ENCODE peak calls at places on chromosome 2, in four cellular contexts. I is K562, P is Panc1, T is HepG2. F is an unnamed sample.

GRCh38 chr2:9405636-9406035 is 17.7 kb downstream of the ITGB1BP1 start:
- DNase-seq in I (no peak), P (no peak), T (no peak), F (no peak)

GRCh38 chr2:26646986-26647672 is 6.0 kb upstream of the CIB4 start:
- DNase-seq in I (no peak), P (no peak), T (no peak), F (no peak)

GRCh38 chr2:118055512-118056164 is 32.6 kb upstream of the INSIG2 start:
- DNase-seq in I (no peak), P (no peak), T (no peak), F (no peak)

GRCh38 chr2:98805412-98806265 is 74.7 kb upstream of the MGAT4A start:
- DNase-seq in I (no peak), P (no peak), T (peak; percentile 83), F (no peak)

GRCh38 chr2:69181806-69182427 is 168.9 kb downstream of the ANTXR1 start:
- DNase-seq in I (peak; percentile 24), P (no peak), T (no peak), F (no peak)

GRCh38 chr2:143796051-143796450 is 666.8 kb downstream of the ARHGAP15 start:
- DNase-seq in I (no peak), P (no peak), T (no peak), F (no peak)

GRCh38 chr2:58460670-58461069 is 219.5 kb upstream of the FANCL start:
- DNase-seq in I (no peak), P (no peak), T (no peak), F (no peak)

GRCh38 chr2:197548582-197548981 is 32.7 kb downstream of the MOB4 start:
- DNase-seq in I (no peak), P (no peak), T (no peak), F (no peak)

GRCh38 chr2:222038086-222038802 is 260.6 kb downstream of the PAX3 start:
- DNase-seq in I (no peak), P (no peak), T (peak; percentile 8), F (no peak)

GRCh38 chr2:160294339-160294803 is 94.3 kb upstream of the ITGB6 start:
- DNase-seq in I (no peak), P (no peak), T (no peak), F (no peak)

GRCh38 chr2:207448006-207448405 is 81.8 kb upstream of the CREB1 start:
- DNase-seq in I (no peak), P (no peak), T (no peak), F (no peak)

GRCh38 chr2:165391791-165392190 is 77.7 kb upstream of the CSRNP3 start:
- DNase-seq in I (no peak), P (no peak), T (no peak), F (no peak)

GRCh38 chr2:101512993-101513392 is 38.1 kb upstream of the RFX8 start:
- DNase-seq in I (no peak), P (no peak), T (no peak), F (no peak)

GRCh38 chr2:1501991-1502390 is 88.7 kb downstream of the TPO start:
- DNase-seq in I (no peak), P (no peak), T (no peak), F (no peak)

GRCh38 chr2:209872675-209873074 is 101.0 kb downstream of the UNC80 start:
- DNase-seq in I (no peak), P (no peak), T (peak; percentile 34), F (no peak)

GRCh38 chr2:238105506-238106338 is 5.6 kb downstream of the ESPNL start:
- DNase-seq in I (no peak), P (no peak), T (no peak), F (no peak)

GRCh38 chr2:106137944-106138903 is 55.9 kb downstream of the UXS1 start:
- DNase-seq in I (no peak), P (no peak), T (no peak), F (no peak)

GRCh38 chr2:16546128-16546754 is 119.4 kb downstream of the CYRIA start:
- DNase-seq in I (peak; percentile 42), P (no peak), T (peak; percentile 64), F (no peak)

GRCh38 chr2:181457741-181458425 is 697 bp downstream of the ITGA4 start:
- DNase-seq in I (no peak), P (no peak), T (no peak), F (no peak)

GRCh38 chr2:210626849-210627248 is 70.5 kb downstream of the CPS1 start:
- DNase-seq in I (no peak), P (no peak), T (peak; percentile 3), F (no peak)

GRCh38 chr2:170360546-170361358 is 182.8 kb downstream of the MYO3B start:
- DNase-seq in I (no peak), P (no peak), T (no peak), F (no peak)

GRCh38 chr2:174694196-174694878 is 69.9 kb downstream of the CHRNA1 start:
- DNase-seq in I (no peak), P (no peak), T (no peak), F (no peak)

DNA sequence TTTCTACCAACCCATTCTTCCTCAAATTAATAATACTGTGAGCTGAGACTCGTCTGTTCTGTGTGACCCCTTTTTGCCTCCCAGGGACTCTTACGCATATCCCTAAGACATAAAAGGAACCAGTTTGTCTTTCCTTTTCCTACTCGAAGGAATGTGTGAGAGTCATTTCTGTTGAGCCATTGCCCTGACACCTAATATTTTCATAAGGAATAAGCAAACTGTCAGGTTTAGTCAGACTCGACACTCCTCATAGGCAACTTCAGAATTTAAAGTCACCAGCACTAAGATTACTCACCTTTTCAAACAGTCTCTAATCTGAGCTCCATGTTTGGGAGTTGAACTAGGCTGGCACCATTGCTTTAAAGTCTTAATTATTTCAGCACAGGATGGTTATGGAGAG is 305.5 kb downstream of the IKZF2 start:
- DNase-seq in I (no peak), P (no peak), T (no peak), F (no peak)
- TF ChIP-seq TCF7L2 in I (no peak), P (no peak), T (no peak), F (no peak)

GRCh38 chr2:168169097-168169745 is 78.2 kb downstream of the STK39 start:
- DNase-seq in I (no peak), P (no peak), T (no peak), F (no peak)

GRCh38 chr2:168165985-168166901 is 81.2 kb downstream of the STK39 start:
- DNase-seq in I (no peak), P (no peak), T (peak; percentile 56), F (no peak)

GRCh38 chr2:168166902-168167510 is 80.4 kb downstream of the STK39 start:
- DNase-seq in I (no peak), P (peak; percentile 10), T (peak; percentile 88), F (peak; percentile 83)

GRCh38 chr2:168165418-168165817 is 82.0 kb downstream of the STK39 start:
- DNase-seq in I (no peak), P (no peak), T (no peak), F (no peak)

DNA sequence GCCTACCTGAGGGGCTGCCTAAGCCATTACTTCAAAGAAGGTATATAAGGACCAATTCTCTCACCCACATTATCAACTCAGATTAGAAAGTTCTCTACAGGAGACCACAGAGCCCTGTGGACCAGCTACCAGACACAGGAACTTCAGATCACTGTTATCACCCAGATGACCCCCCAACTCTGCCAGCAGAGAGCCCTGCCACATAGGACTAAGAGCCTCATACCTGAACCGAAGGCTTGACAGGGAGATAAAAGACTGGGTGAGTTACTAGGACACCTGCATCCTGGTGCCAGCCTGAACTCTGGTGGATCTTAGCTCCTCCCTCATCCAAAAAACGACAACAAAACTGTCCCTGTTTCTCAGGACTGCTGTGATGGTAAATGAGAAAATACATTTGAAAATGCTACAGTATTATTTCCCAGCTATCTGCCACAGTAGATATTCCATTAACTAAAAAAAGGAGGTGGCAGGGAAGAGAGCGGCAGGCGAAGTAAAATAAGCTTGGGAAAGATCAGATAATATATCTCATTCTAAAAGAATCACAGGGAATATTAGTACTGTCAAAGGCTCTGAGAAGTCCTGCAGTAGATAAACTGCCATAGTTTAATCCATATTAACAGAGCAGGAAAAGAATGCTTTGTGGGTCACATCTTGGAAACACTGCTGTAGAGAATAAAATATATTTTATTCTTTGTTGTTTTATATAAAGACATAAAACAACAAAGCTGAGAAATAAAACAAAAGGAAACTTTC is 79.7 kb downstream of the STK39 start:
- DNase-seq in I (no peak), P (no peak), T (no peak), F (no peak)
- TF ChIP-seq TCF7L2 in I (no peak), P (no peak), T (no peak), F (no peak)

GRCh38 chr2:191892391-191892790 is 45.5 kb upstream of the CAVIN2 start:
- DNase-seq in I (no peak), P (no peak), T (no peak), F (no peak)
- TF ChIP-seq TCF7L2 in I (no peak), P (no peak), T (no peak), F (no peak)

GRCh38 chr2:83633435-83633834 is 825.6 kb downstream of the SUCLG1 start:
- DNase-seq in I (no peak), P (no peak), T (no peak), F (no peak)
- TF ChIP-seq TCF7L2 in I (no peak), P (no peak), T (no peak), F (no peak)

DNA sequence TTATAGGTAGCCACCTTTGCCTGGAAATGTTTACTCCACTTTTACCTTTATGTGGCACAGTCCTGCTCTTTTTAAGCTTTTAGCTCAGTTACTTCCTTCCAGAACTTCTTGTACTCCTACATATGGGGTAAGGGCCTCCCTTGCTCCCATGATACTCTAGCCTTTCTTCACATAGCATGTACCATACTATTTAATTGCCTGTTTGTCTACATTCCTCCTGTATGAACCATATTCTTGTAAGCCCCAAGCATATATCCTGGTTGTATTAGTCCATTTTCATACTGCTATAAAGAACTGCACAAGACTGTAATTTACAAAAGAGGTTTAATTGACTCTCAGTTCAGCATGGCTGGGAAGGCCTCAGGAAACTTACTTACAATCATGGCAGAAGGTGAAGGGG is 90.6 kb upstream of the VWC2L start:
- DNase-seq in I (no peak), P (no peak), T (no peak), F (no peak)
- TF ChIP-seq TCF7L2 in I (no peak), P (no peak), T (no peak), F (no peak)

GRCh38 chr2:218985021-218985324 is at the start of gene FEV:
- DNase-seq in I (no peak), P (no peak), T (no peak), F (no peak)

GRCh38 chr2:218983263-218983970 is 1.6 kb downstream of the FEV start:
- DNase-seq in I (no peak), P (no peak), T (no peak), F (no peak)

GRCh38 chr2:218985325-218986091 is 524 bp upstream of the FEV start:
- DNase-seq in I (peak; percentile 58), P (no peak), T (no peak), F (no peak)

GRCh38 chr2:218983971-218984238 is 1.1 kb downstream of the FEV start:
- DNase-seq in I (no peak), P (no peak), T (no peak), F (no peak)

GRCh38 chr2:218984239-218985020 is 554 bp downstream of the FEV start:
- DNase-seq in I (no peak), P (no peak), T (no peak), F (no peak)
- TF ChIP-seq TCF7L2 in I (no peak), P (no peak), T (no peak), F (no peak)

GRCh38 chr2:159194241-159194640 is 92.3 kb downstream of the WDSUB1 start:
- DNase-seq in I (no peak), P (no peak), T (no peak), F (no peak)
- TF ChIP-seq TCF7L2 in I (no peak), P (no peak), T (no peak), F (no peak)

F was measured in HCT116.